ENCODE peak calls at places on chromosomes 5 and 9, in six cellular contexts. K, E, X, Q, G and D are unnamed samples.

GRCh38 chr5:129608350-129608749 is 139.5 kb upstream of the MINAR2 start:
- DNase-seq in K (no peak), E (no peak), X (no peak), Q (no peak), G (no peak), D (no peak)

GRCh38 chr9:134992755-134993124 is 75.0 kb upstream of the FCN1 start:
- DNase-seq in K (peak; percentile 11), E (no peak), X (no peak), Q (no peak), G (no peak), D (no peak)

GRCh38 chr5:66209350-66209749 is 65.2 kb downstream of the SREK1 start:
- DNase-seq in K (no peak), E (no peak), X (no peak), Q (no peak), G (no peak), D (no peak)

GRCh38 chr5:90802695-90803317 is 244.2 kb downstream of the ADGRV1 start:
- DNase-seq in K (peak; percentile 9), E (peak; percentile 44), X (peak; percentile 33), Q (no peak), G (peak; percentile 31), D (peak; percentile 52)

GRCh38 chr5:55480781-55481180 is 54.0 kb downstream of the PLPP1 start:
- DNase-seq in K (no peak), E (no peak), X (peak; percentile 29), Q (no peak), G (no peak), D (no peak)

GRCh38 chr9:2819165-2819564 is 24.7 kb downstream of the PUM3 start:
- DNase-seq in K (no peak), E (no peak), X (no peak), Q (no peak), G (no peak), D (no peak)

GRCh38 chr9:72362118-72362531 is 2.9 kb downstream of the ZFAND5 start:
- DNase-seq in K (no peak), E (no peak), X (peak; percentile 30), Q (no peak), G (no peak), D (no peak)

GRCh38 chr5:157563373-157564148 is 12.0 kb downstream of the ADAM19 start:
- DNase-seq in K (no peak), E (no peak), X (peak; percentile 94), Q (no peak), G (no peak), D (peak; percentile 87)

GRCh38 chr5:112653638-112654037 is 84.0 kb upstream of the APC start:
- DNase-seq in K (no peak), E (no peak), X (no peak), Q (no peak), G (no peak), D (no peak)

GRCh38 chr9:134641173-134641985 is at the start of gene COL5A1:
- DNase-seq in K (peak; percentile 55), E (no peak), X (peak; percentile 95), Q (no peak), G (peak; percentile 83), D (peak; percentile 4)

GRCh38 chr5:126414874-126415502 is 8.2 kb upstream of the GRAMD2B start:
- DNase-seq in K (no peak), E (no peak), X (peak; percentile 73), Q (no peak), G (no peak), D (peak; percentile 40)

GRCh38 chr5:79878721-79879336 is 112.2 kb downstream of the MTX3 start:
- DNase-seq in K (no peak), E (no peak), X (no peak), Q (peak; percentile 51), G (no peak), D (peak; percentile 13)

GRCh38 chr9:37972346-37972745 is 68.4 kb upstream of the SLC25A51 start:
- DNase-seq in K (no peak), E (no peak), X (no peak), Q (no peak), G (no peak), D (no peak)

GRCh38 chr5:151384106-151384505 is 36.7 kb upstream of the SLC36A2 start:
- DNase-seq in K (no peak), E (no peak), X (no peak), Q (no peak), G (no peak), D (no peak)

GRCh38 chr9:93154293-93154903 is 20.3 kb upstream of the NINJ1 start:
- DNase-seq in K (peak; percentile 44), E (no peak), X (no peak), Q (peak; percentile 52), G (no peak), D (peak; percentile 54)

GRCh38 chr5:68419637-68420452 is 204.3 kb downstream of the PIK3R1 start:
- DNase-seq in K (no peak), E (no peak), X (peak; percentile 44), Q (no peak), G (no peak), D (no peak)

GRCh38 chr9:134638503-134639090 is 3.0 kb upstream of the COL5A1 start:
- DNase-seq in K (no peak), E (no peak), X (no peak), Q (no peak), G (no peak), D (no peak)

GRCh38 chr5:72752909-72753308 is 63.6 kb upstream of the TNPO1 start:
- DNase-seq in K (no peak), E (no peak), X (no peak), Q (no peak), G (no peak), D (no peak)

GRCh38 chr5:122702524-122702875 is 72.4 kb upstream of the SNX2 start:
- DNase-seq in K (no peak), E (no peak), X (no peak), Q (no peak), G (no peak), D (no peak)

GRCh38 chr5:149386166-149386565 is 7.1 kb upstream of the IL17B start:
- DNase-seq in K (no peak), E (no peak), X (no peak), Q (no peak), G (no peak), D (no peak)

GRCh38 chr9:14838701-14839100 is 71.5 kb downstream of the FREM1 start:
- DNase-seq in K (no peak), E (no peak), X (no peak), Q (no peak), G (no peak), D (no peak)

GRCh38 chr5:121088341-121088740 is 624.2 kb downstream of the PRR16 start:
- DNase-seq in K (no peak), E (no peak), X (no peak), Q (no peak), G (no peak), D (no peak)

GRCh38 chr5:174281855-174282254 is 236.3 kb downstream of the NSG2 start:
- DNase-seq in K (no peak), E (no peak), X (no peak), Q (no peak), G (no peak), D (peak; percentile 13)

GRCh38 chr9:69600314-69601047 is 71.7 kb downstream of the APBA1 start:
- DNase-seq in K (no peak), E (no peak), X (no peak), Q (no peak), G (no peak), D (no peak)

GRCh38 chr9:35868972-35869371 is 1.2 kb downstream of the OR13J1 start:
- DNase-seq in K (no peak), E (no peak), X (no peak), Q (no peak), G (no peak), D (no peak)

GRCh38 chr5:145840458-145841132 is 5.5 kb upstream of the PRELID2 start:
- DNase-seq in K (no peak), E (no peak), X (no peak), Q (no peak), G (no peak), D (no peak)

GRCh38 chr5:429453-430188 is 13.4 kb upstream of the EXOC3 start:
- DNase-seq in K (peak; percentile 13), E (no peak), X (peak; percentile 55), Q (no peak), G (peak; percentile 23), D (no peak)

GRCh38 chr9:115849679-115850412 is 303.7 kb upstream of the PAPPA start:
- DNase-seq in K (no peak), E (no peak), X (peak; percentile 41), Q (no peak), G (peak; percentile 26), D (no peak)

GRCh38 chr5:76199321-76200318 is 116.4 kb downstream of the SV2C start:
- DNase-seq in K (no peak), E (no peak), X (no peak), Q (no peak), G (no peak), D (no peak)

GRCh38 chr9:114156311-114156657 is 947 bp downstream of the COL27A1 start:
- DNase-seq in K (no peak), E (no peak), X (no peak), Q (peak; percentile 37), G (peak; percentile 35), D (no peak)

GRCh38 chr5:60993875-60994571 is 49.0 kb downstream of the NDUFAF2 start:
- DNase-seq in K (no peak), E (no peak), X (no peak), Q (no peak), G (no peak), D (no peak)

GRCh38 chr5:37724395-37725125 is 115.3 kb downstream of the GDNF start:
- DNase-seq in K (no peak), E (no peak), X (peak; percentile 44), Q (no peak), G (no peak), D (no peak)

GRCh38 chr5:160213537-160213936 is 15.8 kb upstream of the FABP6 start:
- DNase-seq in K (peak; percentile 12), E (peak; percentile 64), X (no peak), Q (no peak), G (no peak), D (peak; percentile 35)

GRCh38 chr5:79448336-79448735 is 65.6 kb downstream of the HOMER1 start:
- DNase-seq in K (no peak), E (no peak), X (peak; percentile 52), Q (no peak), G (no peak), D (no peak)

GRCh38 chr5:54083851-54084250 is 226.5 kb downstream of the ARL15 start:
- DNase-seq in K (no peak), E (no peak), X (no peak), Q (no peak), G (no peak), D (no peak)

GRCh38 chr5:93349613-93350012 is 231.4 kb downstream of the NR2F1-AS1 start:
- DNase-seq in K (no peak), E (no peak), X (peak; percentile 95), Q (no peak), G (no peak), D (no peak)